ENCODE peak calls at places on chromosome 4, in eight cellular contexts. L is A549, Y is WTC11, N is SK-N-SH, C is K562, Z is GM12878, O is IMR-90, G is HepG2. I is an unnamed sample.
A peak's percentile ranks its signal among the peaks of the same experiment; 100 is the strongest.

GRCh38 chr4:69025191-69025998 is 70.9 kb upstream of the UGT2B7 start:
- DNase-seq in G (peak; percentile 68), C (no peak), Y (peak; percentile 47), L (no peak), O (no peak), Z (no peak), N (no peak), I (peak; percentile 47)

GRCh38 chr4:19711871-19712270 is 539.8 kb upstream of the SLIT2 start:
- DNase-seq in N (no peak), Y (no peak), G (no peak), C (no peak), Z (no peak), L (no peak), O (peak; percentile 87), I (no peak)

GRCh38 chr4:95761441-95761840 is 78.5 kb upstream of the PDHA2 start:
- DNase-seq in C (no peak), G (no peak), N (no peak), Y (no peak), Z (no peak), O (peak; percentile 38), L (no peak), I (no peak)

GRCh38 chr4:182144621-182145359 is 98.4 kb upstream of the TENM3 start:
- DNase-seq in Y (peak; percentile 57), G (no peak), Z (no peak), L (no peak), O (peak; percentile 22), N (peak; percentile 84), C (no peak), I (peak; percentile 65)

GRCh38 chr4:87529187-87529586 is at the start of gene SPARCL1:
- DNase-seq in G (no peak), N (no peak), Z (no peak), O (no peak), L (no peak), C (no peak), Y (no peak), I (no peak)

GRCh38 chr4:182206916-182207315 is 36.3 kb upstream of the TENM3 start:
- DNase-seq in C (no peak), Z (no peak), N (no peak), Y (no peak), G (no peak), O (no peak), L (no peak), I (no peak)

GRCh38 chr4:71066737-71067716 is 73.6 kb downstream of the DCK start:
- DNase-seq in G (peak; percentile 85), Z (no peak), N (no peak), L (no peak), O (no peak), Y (no peak), C (no peak), I (no peak)

GRCh38 chr4:142126890-142127497 is 490.6 kb downstream of the IL15 start:
- DNase-seq in O (peak; percentile 80), C (peak; percentile 13), Y (peak; percentile 38), G (peak; percentile 31), L (peak; percentile 3), N (peak; percentile 15), Z (peak; percentile 13), I (peak; percentile 3)

GRCh38 chr4:69092190-69092589 is 4.1 kb upstream of the UGT2B7 start:
- DNase-seq in G (no peak), Z (no peak), O (peak; percentile 77), C (no peak), Y (no peak), N (no peak), L (no peak), I (no peak)

GRCh38 chr4:67980512-67980911 is 17.2 kb upstream of the TMPRSS11A start:
- DNase-seq in G (no peak), Z (no peak), Y (no peak), N (no peak), C (no peak), O (no peak), L (no peak), I (no peak)

GRCh38 chr4:145679991-145680455 is at the start of gene C4orf51:
- DNase-seq in L (no peak), Z (no peak), C (no peak), G (peak; percentile 10), Y (no peak), O (peak; percentile 75), N (no peak), I (no peak)

GRCh38 chr4:26028793-26029511 is 114.9 kb downstream of the SMIM20 start:
- DNase-seq in Z (no peak), N (peak; percentile 82), L (no peak), G (peak; percentile 27), Y (peak; percentile 93), C (peak; percentile 58), O (peak; percentile 58), I (peak; percentile 74)

GRCh38 chr4:123505457-123506310 is 109.1 kb downstream of the SPRY1 start:
- DNase-seq in G (peak; percentile 97), N (peak; percentile 41), L (no peak), O (peak; percentile 61), Y (peak; percentile 96), Z (no peak), C (peak; percentile 17), I (peak; percentile 96)

GRCh38 chr4:47372561-47372960 is 90.9 kb downstream of the COMMD8 start:
- DNase-seq in C (no peak), Y (no peak), Z (no peak), N (peak; percentile 21), G (no peak), O (peak; percentile 35), L (no peak), I (no peak)

DNA sequence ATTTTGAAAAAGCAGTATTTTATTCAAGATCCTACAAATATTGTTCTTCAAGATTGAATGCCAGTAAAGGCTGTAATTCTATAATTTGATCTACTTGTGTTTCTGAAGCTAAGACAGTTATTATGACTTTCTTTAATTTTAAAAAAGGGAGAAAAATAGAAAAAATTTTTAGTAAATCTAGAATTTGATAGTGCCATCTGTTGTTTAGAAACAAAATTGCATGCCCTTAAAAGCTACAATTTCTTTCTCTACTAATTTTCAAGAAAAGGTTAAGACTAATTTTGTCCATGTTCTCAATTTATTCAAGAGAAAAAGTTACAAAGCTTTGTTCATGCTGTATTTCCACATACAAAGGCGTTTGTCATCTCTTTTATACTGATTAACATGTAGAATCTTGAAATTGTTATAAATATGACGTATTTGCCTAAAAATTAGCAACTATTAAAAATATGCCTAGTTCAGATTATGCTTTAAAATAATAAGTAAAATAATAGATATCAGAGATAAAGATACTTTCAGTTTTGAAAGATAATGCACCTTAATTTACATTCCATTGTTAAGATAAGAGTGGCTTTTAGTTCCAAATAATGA is 25.6 kb upstream of the MMRN1 start:
- DNase-seq in N (no peak), Y (no peak), C (no peak), L (no peak), O (peak; percentile 5), G (no peak), Z (no peak), I (no peak)
- TF ChIP-seq USF2 in N (no peak), Y (no peak), C (no peak), L (no peak), O (no peak), G (no peak), Z (no peak), I (no peak)

GRCh38 chr4:161936625-161937133 is 227.1 kb downstream of the FSTL5 start:
- DNase-seq in Z (no peak), N (peak; percentile 0), G (no peak), L (peak; percentile 1), O (peak; percentile 80), C (no peak), Y (no peak), I (no peak)
- TF ChIP-seq USF2 in Z (no peak), N (no peak), G (no peak), L (no peak), O (no peak), C (no peak), Y (no peak), I (no peak)

GRCh38 chr4:91330555-91331137 is 973.1 kb upstream of the GRID2 start:
- DNase-seq in G (no peak), Z (no peak), O (no peak), C (no peak), Y (no peak), L (no peak), N (no peak), I (no peak)
- TF ChIP-seq USF2 in G (no peak), Z (no peak), O (no peak), C (no peak), Y (no peak), L (no peak), N (no peak), I (no peak)

DNA sequence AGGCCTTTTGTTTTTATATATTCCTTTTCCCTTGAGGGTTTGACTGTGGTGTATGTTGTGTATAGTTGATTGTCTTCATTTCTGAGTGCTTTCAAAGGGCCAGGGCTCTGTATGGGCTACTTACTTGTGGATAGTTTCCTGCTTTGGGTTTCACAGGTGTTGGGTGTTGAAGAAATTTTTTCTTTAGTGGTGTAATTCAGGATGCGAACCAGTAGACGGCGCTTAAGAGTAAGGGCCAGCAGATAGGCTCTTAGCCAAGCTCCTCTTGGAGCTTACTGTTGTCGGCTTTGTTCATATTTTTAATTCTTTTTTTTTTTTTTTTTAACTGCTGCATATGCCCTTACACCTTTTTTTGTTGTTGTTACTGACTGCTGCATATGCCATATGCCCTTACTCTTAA is 276.3 kb upstream of the GALNT7 start:
- DNase-seq in G (no peak), Z (no peak), C (peak; percentile 17), O (peak; percentile 3), N (no peak), L (no peak), Y (peak; percentile 31), I (peak; percentile 17)
- TF ChIP-seq USF2 in G (no peak), Z (no peak), C (no peak), O (no peak), N (no peak), L (no peak), Y (no peak), I (no peak)

GRCh38 chr4:2829321-2829932 is 14.2 kb upstream of the ADD1 start:
- DNase-seq in Y (peak; percentile 5), L (no peak), Z (no peak), O (no peak), C (no peak), G (no peak), N (peak; percentile 29), I (no peak)
- TF ChIP-seq USF2 in Y (no peak), L (no peak), Z (no peak), O (no peak), C (no peak), G (no peak), N (no peak), I (no peak)

I was measured in H1.